ENCODE peak calls at places on chromosome 4, in four cellular contexts. Y is EL, U is AML-193, C is NCI-H345. D is an unnamed sample.

GRCh38 chr4:3404546-3404945 is 37.2 kb upstream of the HGFAC start:
- DNase-seq in Y (no peak), U (no peak), C (no peak), D (no peak)

GRCh38 chr4:41142946-41143720 is 71.2 kb downstream of the APBB2 start:
- DNase-seq in C (no peak), U (no peak), Y (peak; percentile 96), D (no peak)

GRCh38 chr4:55876387-55876786 is 22.9 kb downstream of the EXOC1 start:
- DNase-seq in Y (no peak), U (no peak), C (no peak), D (no peak)

GRCh38 chr4:165294907-165295306 is 32.6 kb upstream of the MSMO1 start:
- DNase-seq in Y (no peak), C (no peak), U (no peak), D (no peak)

GRCh38 chr4:148238797-148239196 is 203.4 kb downstream of the NR3C2 start:
- DNase-seq in Y (no peak), C (no peak), U (no peak), D (no peak)

GRCh38 chr4:17323619-17324400 is 188.1 kb downstream of the QDPR start:
- DNase-seq in Y (peak; percentile 48), C (no peak), U (no peak), D (no peak)

GRCh38 chr4:188767496-188767895 is 628.3 kb downstream of the TRIML1 start:
- DNase-seq in U (no peak), Y (no peak), C (no peak), D (no peak)

GRCh38 chr4:1116837-1117236 is 3.5 kb upstream of the RNF212 start:
- DNase-seq in C (no peak), U (peak; percentile 4), Y (no peak), D (no peak)

GRCh38 chr4:68872442-68873217 is 56.8 kb downstream of the UGT2B10 start:
- DNase-seq in Y (no peak), C (no peak), U (no peak), D (no peak)

GRCh38 chr4:188707036-188707435 is 567.8 kb downstream of the TRIML1 start:
- DNase-seq in C (no peak), U (no peak), Y (no peak), D (no peak)

GRCh38 chr4:42489095-42489494 is 91.8 kb downstream of the SHISA3 start:
- DNase-seq in U (no peak), C (no peak), Y (no peak), D (no peak)

D was measured in Kasumi-1.